ENCODE peak calls at places on chromosomes 4 and X, in six cellular contexts. U is HCT116, G is Caco-2, Z is tibial artery, E is HL-60, W is left ventricle myocardium inferior. M is an unnamed sample. For H3K27me3, the result is how much of the 10 kb centered on the place peaks cover.

GRCh38 chr4:2264481-2265041 is 2.7 kb upstream of the MXD4 start:
- DNase-seq in U (no peak), G (no peak), Z (no peak), E (no peak), W (no peak), M (no peak)

GRCh38 chrX:133475521-133475920 is 60.2 kb upstream of the GPC4 start:
- DNase-seq in U (no peak), G (no peak), Z (no peak), E (no peak), W (peak), M (no peak)

GRCh38 chrX:18833071-18833731 is 125.8 kb downstream of the PPEF1 start:
- DNase-seq in U (no peak), G (no peak), Z (peak), E (no peak), W (peak), M (no peak)

GRCh38 chr4:54550415-54551171 is 107.2 kb upstream of the KIT start:
- DNase-seq in U (no peak), G (no peak), Z (no peak), E (no peak), W (no peak), M (no peak)

GRCh38 chr4:148847544-148847943 is 405.3 kb upstream of the NR3C2 start:
- DNase-seq in U (no peak), G (no peak), Z (no peak), E (no peak), W (no peak), M (no peak)

GRCh38 chr4:130309221-130309620 is 1213.3 kb downstream of the C4orf33 start:
- DNase-seq in U (no peak), G (no peak), Z (no peak), E (no peak), W (no peak), M (no peak)

GRCh38 chrX:148380614-148381561 is 119.5 kb upstream of the AFF2 start:
- DNase-seq in U (no peak), G (no peak), Z (no peak), E (peak), W (no peak), M (peak)

GRCh38 chr4:11669156-11669555 is 240.5 kb upstream of the HS3ST1 start:
- DNase-seq in U (no peak), G (no peak), Z (no peak), E (no peak), W (no peak), M (peak)

GRCh38 chr4:107258359-107258758 is 222.2 kb upstream of the DKK2 start:
- DNase-seq in U (no peak), G (no peak), Z (no peak), E (no peak), W (no peak), M (no peak)

GRCh38 chrX:151825927-151826471 is 86.7 kb upstream of the MAGEA4 start:
- DNase-seq in U (no peak), G (peak), Z (peak), E (no peak), W (no peak), M (peak)

GRCh38 chrX:14508025-14508690 is 21.2 kb upstream of the GLRA2 start:
- DNase-seq in U (no peak), G (no peak), Z (no peak), E (no peak), W (no peak), M (no peak)

GRCh38 chrX:2614911-2615310 is 76.2 kb upstream of the CD99 start:
- DNase-seq in U (no peak), G (no peak), Z (no peak), E (peak), W (no peak), M (peak)

GRCh38 chr4:140028676-140029407 is 125.1 kb downstream of the MAML3 start:
- DNase-seq in U (no peak), G (no peak), Z (no peak), E (no peak), W (no peak), M (no peak)

GRCh38 chr4:86717651-86718050 is 123.5 kb downstream of the PTPN13 start:
- DNase-seq in U (no peak), G (no peak), Z (no peak), E (no peak), W (no peak), M (peak)

GRCh38 chr4:100118213-100118612 is 72.1 kb downstream of the DDIT4L start:
- DNase-seq in U (no peak), G (no peak), Z (no peak), E (no peak), W (no peak), M (no peak)

GRCh38 chr4:141144207-141144606 is 10.9 kb upstream of the RNF150 start:
- DNase-seq in U (no peak), G (no peak), Z (no peak), E (no peak), W (no peak), M (no peak)

GRCh38 chrX:11770320-11770719 is 12.3 kb downstream of the MSL3 start:
- DNase-seq in U (peak), G (no peak), Z (no peak), E (peak), W (no peak), M (no peak)

GRCh38 chr4:154982187-154983047 is 201.3 kb downstream of the RBM46 start:
- DNase-seq in U (peak), G (peak), Z (peak), E (peak), W (peak), M (peak)

GRCh38 chr4:95248713-95249401 is 299.9 kb downstream of the UNC5C start:
- DNase-seq in U (peak), G (no peak), Z (no peak), E (peak), W (no peak), M (no peak)

GRCh38 chrX:112341598-112341997 is 259.0 kb upstream of the TRPC5 start:
- DNase-seq in U (no peak), G (no peak), Z (no peak), E (no peak), W (no peak), M (no peak)

GRCh38 chr4:140049024-140049923 is 104.7 kb downstream of the MAML3 start:
- DNase-seq in U (no peak), G (peak), Z (peak), E (peak), W (no peak), M (no peak)

GRCh38 chr4:38034986-38035882 is 75.0 kb downstream of the PTTG2 start:
- DNase-seq in U (peak), G (no peak), Z (no peak), E (peak), W (no peak), M (no peak)

GRCh38 chr4:82652062-82652461 is 90.3 kb upstream of the TMEM150C start:
- DNase-seq in U (no peak), G (no peak), Z (no peak), E (peak), W (no peak), M (no peak)

DNA sequence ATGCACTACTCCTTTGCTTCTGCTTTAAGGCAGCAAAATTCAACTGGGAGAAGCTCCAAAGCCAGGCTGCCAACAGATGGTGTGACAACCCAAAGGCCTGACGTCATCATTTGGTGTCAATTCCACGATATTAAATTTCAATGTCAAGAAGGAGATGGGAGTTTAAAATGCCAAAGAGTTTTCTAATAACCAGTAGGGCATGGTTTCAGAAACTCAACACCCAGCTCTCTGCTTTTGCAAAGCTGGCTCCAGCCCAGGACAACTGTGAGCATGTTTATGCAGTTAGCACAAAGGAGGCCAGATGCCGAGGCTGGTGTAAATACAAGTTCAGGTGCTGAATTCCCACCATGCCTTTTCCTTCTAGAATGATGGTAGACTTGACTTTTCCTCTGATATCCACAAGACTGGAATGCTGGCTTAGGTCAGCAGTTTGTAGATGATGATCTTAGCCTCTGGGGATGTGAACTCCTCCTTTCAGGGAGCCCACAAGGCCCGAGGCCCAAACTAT is 67.3 kb downstream of the AFAP1 start:
- DNase-seq in U (no peak), G (no peak), Z (peak), E (no peak), W (no peak), M (no peak)
- H3K4me3 ChIP-seq in U (no peak), G (no peak), Z (no peak), E (no peak), W (no peak), M (no peak)

GRCh38 chr4:146192060-146192459 is 16.5 kb downstream of the LSM6 start:
- DNase-seq in U (no peak), G (peak), Z (no peak), E (no peak), W (peak), M (no peak)
- TF ChIP-seq CTCF in U (peak), G (no peak), Z (no peak), E (no peak), W (peak), M (no peak)

DNA sequence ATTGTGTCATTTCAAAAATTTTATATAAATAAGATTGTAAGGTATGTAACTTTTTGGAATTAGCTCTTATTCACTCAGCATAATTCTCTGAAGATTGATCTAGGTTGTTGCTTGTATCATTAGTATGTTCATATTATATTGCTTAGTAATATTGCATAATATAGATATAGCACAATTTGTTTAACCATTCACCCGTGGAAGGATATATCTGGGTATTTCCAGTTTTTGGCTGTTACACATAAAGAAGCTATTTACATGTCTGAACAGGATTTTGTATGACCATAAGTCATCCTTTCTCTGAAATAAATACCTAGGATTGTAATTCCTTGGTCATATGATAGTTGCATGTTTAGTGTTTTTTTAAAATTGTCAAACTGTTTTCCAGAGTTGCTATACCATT is 82.5 kb downstream of the CPEB2 start:
- DNase-seq in U (no peak), G (no peak), Z (no peak), E (no peak), W (no peak), M (no peak)
- H3K27me3 ChIP-seq in U (under half), G (under half), Z (under half), E (under half), W (under half), M (under half)

GRCh38 chrX:130111935-130112221 is 1.6 kb upstream of the ELF4 start:
- DNase-seq in U (no peak), G (no peak), Z (no peak), E (no peak), W (no peak), M (no peak)
- H3K4me3 ChIP-seq in U (peak), G (no peak), Z (no peak), E (no peak), W (no peak), M (no peak)

DNA sequence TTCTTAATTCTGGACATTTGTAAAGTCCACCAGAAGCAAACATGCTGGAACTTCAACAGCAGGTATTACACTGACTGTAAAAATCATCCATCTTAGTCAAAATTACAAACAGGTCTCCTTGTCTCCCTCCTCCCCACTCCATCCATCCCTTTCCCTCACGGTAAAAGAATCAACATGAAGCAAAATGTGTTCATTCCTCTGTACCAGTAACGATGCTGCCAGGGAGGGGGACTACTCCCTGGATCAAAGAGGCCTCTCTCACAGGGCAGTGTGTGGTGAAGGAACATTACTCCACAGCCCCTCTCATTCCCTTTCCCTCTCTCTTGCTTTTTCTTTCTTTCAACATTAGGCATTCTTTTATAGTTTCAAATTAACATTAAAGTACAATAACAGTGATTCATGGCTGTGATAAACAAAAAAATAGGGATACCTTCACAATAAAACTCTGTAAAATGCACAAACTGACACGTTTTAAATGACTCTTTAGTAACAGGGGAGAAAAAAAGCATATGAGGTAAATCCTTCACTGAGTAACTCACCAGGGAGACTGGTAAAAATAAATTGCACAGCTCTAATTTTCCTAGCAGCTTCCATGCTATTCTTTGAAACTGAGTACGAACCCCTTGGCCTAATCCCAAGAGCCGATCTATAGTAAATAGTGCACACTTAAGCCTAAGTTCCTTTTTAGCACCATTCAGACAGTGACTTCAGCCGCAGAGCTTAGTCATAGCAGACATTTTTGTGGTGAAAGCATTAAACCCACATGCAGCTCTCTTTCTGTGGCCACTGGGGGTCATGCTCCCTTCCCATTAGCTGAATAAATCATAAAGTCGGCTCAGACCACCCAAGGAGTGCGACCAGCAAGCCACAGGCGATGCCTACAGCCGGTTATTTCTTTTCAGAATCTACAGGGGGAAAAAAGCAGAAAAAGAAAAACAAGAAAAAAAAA is 215.6 kb upstream of the GYPA start:
- DNase-seq in U (peak), G (no peak), Z (no peak), E (peak), W (no peak), M (peak)
- TF ChIP-seq CTCF in U (peak), G (no peak), Z (no peak), E (no peak), W (no peak), M (no peak)

DNA sequence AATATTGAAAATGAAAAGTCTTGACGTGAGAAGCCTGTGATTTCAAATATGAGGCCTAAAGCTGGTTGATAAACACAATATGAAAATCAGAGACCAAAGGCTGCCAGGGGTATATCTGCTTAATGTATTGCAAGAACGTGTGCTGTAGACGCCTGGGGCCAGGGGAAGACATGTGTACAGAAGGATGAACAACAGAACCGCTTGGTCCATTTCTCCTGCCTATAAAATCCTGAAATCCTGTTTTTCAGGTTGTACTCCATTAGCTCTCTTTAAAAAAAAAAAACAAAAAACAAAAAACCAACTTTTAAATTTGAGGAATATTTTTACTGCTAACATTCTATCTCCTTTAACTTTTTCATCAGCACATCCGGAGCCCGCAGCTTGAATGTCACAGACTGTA is 109.2 kb downstream of the STOX2 start:
- DNase-seq in U (no peak), G (no peak), Z (no peak), E (no peak), W (no peak), M (no peak)
- H3K27me3 ChIP-seq in U (under half), G (under half), Z (under half), E (under half), W (under half), M (under half)

GRCh38 chr4:63458010-63458409 is 951.2 kb downstream of the TECRL start:
- DNase-seq in U (no peak), G (no peak), Z (no peak), E (no peak), W (no peak), M (no peak)
- H3K4me3 ChIP-seq in U (no peak), G (no peak), Z (no peak), E (no peak), W (no peak), M (no peak)

GRCh38 chr4:78926825-78927224 is 12.4 kb downstream of the PAQR3 start:
- DNase-seq in U (no peak), G (no peak), Z (no peak), E (no peak), W (no peak), M (no peak)

GRCh38 chr4:78922207-78922606 is 17.0 kb downstream of the PAQR3 start:
- DNase-seq in U (no peak), G (no peak), Z (no peak), E (no peak), W (no peak), M (peak)

GRCh38 chr4:78928835-78929234 is 10.4 kb downstream of the PAQR3 start:
- DNase-seq in U (no peak), G (no peak), Z (no peak), E (no peak), W (no peak), M (no peak)

GRCh38 chr4:78923459-78924312 is 15.6 kb downstream of the PAQR3 start:
- DNase-seq in U (no peak), G (no peak), Z (no peak), E (no peak), W (no peak), M (no peak)
- TF ChIP-seq CTCF in U (peak), G (no peak), Z (no peak), E (no peak), W (peak), M (no peak)

GRCh38 chr4:40149960-40150385 is 46.9 kb upstream of the RHOH start:
- DNase-seq in U (peak), G (peak), Z (peak), E (peak), W (peak), M (no peak)

GRCh38 chr4:40140206-40140605 is 56.6 kb upstream of the RHOH start:
- DNase-seq in U (no peak), G (no peak), Z (no peak), E (no peak), W (no peak), M (no peak)

GRCh38 chr4:40143926-40144508 is 52.8 kb upstream of the RHOH start:
- DNase-seq in U (no peak), G (peak), Z (no peak), E (no peak), W (no peak), M (no peak)
- H3K27me3 ChIP-seq in U (under half), G (under half), Z (under half), E (under half), W (under half), M (under half)

M was measured in kidney epithelial cell.